ENCODE peak calls at places on chromosomes 5 and 9, in seven cellular contexts. One of them, this sample, is unnamed.

GRCh38 chr5:99621772-99622681 is 693.2 kb upstream of the CHD1 start:
- DNase-seq in fibroblast of lung: no peak
- DNase-seq in CD8-positive, alpha-beta T cell: no peak
- DNase-seq in fibroblast of mammary gland: no peak
- DNase-seq in lower lobe of right lung: no peak
- DNase-seq in cardiac fibroblast: no peak
- DNase-seq in bronchial epithelial cell: no peak
- DNase-seq in this sample: no peak

GRCh38 chr5:104241051-104241450 is 678.5 kb upstream of the NUDT12 start:
- DNase-seq in fibroblast of lung: peak
- DNase-seq in CD8-positive, alpha-beta T cell: no peak
- DNase-seq in fibroblast of mammary gland: no peak
- DNase-seq in lower lobe of right lung: no peak
- DNase-seq in cardiac fibroblast: peak
- DNase-seq in bronchial epithelial cell: no peak
- DNase-seq in this sample: peak

GRCh38 chr5:1380011-1380817 is 35.3 kb upstream of the CLPTM1L start:
- DNase-seq in fibroblast of lung: peak
- DNase-seq in CD8-positive, alpha-beta T cell: peak
- DNase-seq in fibroblast of mammary gland: peak
- DNase-seq in lower lobe of right lung: peak
- DNase-seq in cardiac fibroblast: peak
- DNase-seq in bronchial epithelial cell: no peak
- DNase-seq in this sample: no peak

GRCh38 chr9:129624168-129624759 is 1.7 kb upstream of the NTMT1 start:
- DNase-seq in fibroblast of lung: no peak
- DNase-seq in CD8-positive, alpha-beta T cell: peak
- DNase-seq in fibroblast of mammary gland: peak
- DNase-seq in lower lobe of right lung: no peak
- DNase-seq in cardiac fibroblast: peak
- DNase-seq in bronchial epithelial cell: peak
- DNase-seq in this sample: peak

GRCh38 chr5:109028608-109029299 is 281.1 kb downstream of the FER start:
- DNase-seq in fibroblast of lung: no peak
- DNase-seq in CD8-positive, alpha-beta T cell: no peak
- DNase-seq in fibroblast of mammary gland: peak
- DNase-seq in lower lobe of right lung: no peak
- DNase-seq in cardiac fibroblast: no peak
- DNase-seq in bronchial epithelial cell: no peak
- DNase-seq in this sample: no peak

GRCh38 chr5:65292196-65292595 is 189.5 kb downstream of the ADAMTS6 start:
- DNase-seq in fibroblast of lung: peak
- DNase-seq in CD8-positive, alpha-beta T cell: no peak
- DNase-seq in fibroblast of mammary gland: no peak
- DNase-seq in lower lobe of right lung: no peak
- DNase-seq in cardiac fibroblast: peak
- DNase-seq in bronchial epithelial cell: no peak
- DNase-seq in this sample: no peak

GRCh38 chr5:61706751-61707150 is 374.7 kb downstream of the ZSWIM6 start:
- DNase-seq in fibroblast of lung: no peak
- DNase-seq in CD8-positive, alpha-beta T cell: no peak
- DNase-seq in fibroblast of mammary gland: no peak
- DNase-seq in lower lobe of right lung: no peak
- DNase-seq in cardiac fibroblast: no peak
- DNase-seq in bronchial epithelial cell: no peak
- DNase-seq in this sample: no peak

GRCh38 chr9:129497064-129497836 is 123.7 kb downstream of the C9orf50 start:
- DNase-seq in fibroblast of lung: peak
- DNase-seq in CD8-positive, alpha-beta T cell: no peak
- DNase-seq in fibroblast of mammary gland: no peak
- DNase-seq in lower lobe of right lung: no peak
- DNase-seq in cardiac fibroblast: no peak
- DNase-seq in bronchial epithelial cell: no peak
- DNase-seq in this sample: no peak

GRCh38 chr5:128213340-128213739 is 129.8 kb downstream of the SLC12A2 start:
- DNase-seq in fibroblast of lung: peak
- DNase-seq in CD8-positive, alpha-beta T cell: no peak
- DNase-seq in fibroblast of mammary gland: peak
- DNase-seq in lower lobe of right lung: no peak
- DNase-seq in cardiac fibroblast: peak
- DNase-seq in bronchial epithelial cell: peak
- DNase-seq in this sample: peak

GRCh38 chr5:176542135-176542595 is 5.0 kb upstream of the RNF44 start:
- DNase-seq in fibroblast of lung: no peak
- DNase-seq in CD8-positive, alpha-beta T cell: peak
- DNase-seq in fibroblast of mammary gland: no peak
- DNase-seq in lower lobe of right lung: no peak
- DNase-seq in cardiac fibroblast: no peak
- DNase-seq in bronchial epithelial cell: no peak
- DNase-seq in this sample: no peak

GRCh38 chr5:73647721-73648120 is 21.7 kb downstream of the ARHGEF28 start:
- DNase-seq in fibroblast of lung: no peak
- DNase-seq in CD8-positive, alpha-beta T cell: no peak
- DNase-seq in fibroblast of mammary gland: no peak
- DNase-seq in lower lobe of right lung: no peak
- DNase-seq in cardiac fibroblast: no peak
- DNase-seq in bronchial epithelial cell: no peak
- DNase-seq in this sample: no peak

GRCh38 chr5:107340631-107341030 is 330.1 kb downstream of the EFNA5 start:
- DNase-seq in fibroblast of lung: no peak
- DNase-seq in CD8-positive, alpha-beta T cell: no peak
- DNase-seq in fibroblast of mammary gland: no peak
- DNase-seq in lower lobe of right lung: no peak
- DNase-seq in cardiac fibroblast: no peak
- DNase-seq in bronchial epithelial cell: peak
- DNase-seq in this sample: no peak

GRCh38 chr9:16718952-16719351 is 151.5 kb downstream of the BNC2 start:
- DNase-seq in fibroblast of lung: peak
- DNase-seq in CD8-positive, alpha-beta T cell: no peak
- DNase-seq in fibroblast of mammary gland: peak
- DNase-seq in lower lobe of right lung: no peak
- DNase-seq in cardiac fibroblast: no peak
- DNase-seq in bronchial epithelial cell: no peak
- DNase-seq in this sample: no peak

GRCh38 chr5:16863380-16864007 is 72.6 kb downstream of the MYO10 start:
- DNase-seq in fibroblast of lung: no peak
- DNase-seq in CD8-positive, alpha-beta T cell: no peak
- DNase-seq in fibroblast of mammary gland: no peak
- DNase-seq in lower lobe of right lung: peak
- DNase-seq in cardiac fibroblast: no peak
- DNase-seq in bronchial epithelial cell: no peak
- DNase-seq in this sample: no peak

GRCh38 chr5:13477118-13477737 is 467.3 kb downstream of the DNAH5 start:
- DNase-seq in fibroblast of lung: peak
- DNase-seq in CD8-positive, alpha-beta T cell: no peak
- DNase-seq in fibroblast of mammary gland: peak
- DNase-seq in lower lobe of right lung: no peak
- DNase-seq in cardiac fibroblast: no peak
- DNase-seq in bronchial epithelial cell: peak
- DNase-seq in this sample: peak

GRCh38 chr5:67581203-67581602 is 384.6 kb upstream of the CD180 start:
- DNase-seq in fibroblast of lung: peak
- DNase-seq in CD8-positive, alpha-beta T cell: no peak
- DNase-seq in fibroblast of mammary gland: peak
- DNase-seq in lower lobe of right lung: no peak
- DNase-seq in cardiac fibroblast: no peak
- DNase-seq in bronchial epithelial cell: peak
- DNase-seq in this sample: peak

GRCh38 chr9:136545065-136545965 is 533 bp downstream of the NOTCH1 start:
- DNase-seq in fibroblast of lung: no peak
- DNase-seq in CD8-positive, alpha-beta T cell: no peak
- DNase-seq in fibroblast of mammary gland: no peak
- DNase-seq in lower lobe of right lung: no peak
- DNase-seq in cardiac fibroblast: no peak
- DNase-seq in bronchial epithelial cell: no peak
- DNase-seq in this sample: no peak

GRCh38 chr5:58849995-58850667 is 267.3 kb downstream of the RAB3C start:
- DNase-seq in fibroblast of lung: peak
- DNase-seq in CD8-positive, alpha-beta T cell: no peak
- DNase-seq in fibroblast of mammary gland: peak
- DNase-seq in lower lobe of right lung: peak
- DNase-seq in cardiac fibroblast: peak
- DNase-seq in bronchial epithelial cell: peak
- DNase-seq in this sample: peak

GRCh38 chr5:176441921-176442323 is 6.3 kb upstream of the FAF2 start:
- DNase-seq in fibroblast of lung: peak
- DNase-seq in CD8-positive, alpha-beta T cell: no peak
- DNase-seq in fibroblast of mammary gland: peak
- DNase-seq in lower lobe of right lung: no peak
- DNase-seq in cardiac fibroblast: peak
- DNase-seq in bronchial epithelial cell: peak
- DNase-seq in this sample: no peak

GRCh38 chr5:33401482-33402390 is 39.0 kb upstream of the TARS1 start:
- DNase-seq in fibroblast of lung: peak
- DNase-seq in CD8-positive, alpha-beta T cell: no peak
- DNase-seq in fibroblast of mammary gland: peak
- DNase-seq in lower lobe of right lung: no peak
- DNase-seq in cardiac fibroblast: peak
- DNase-seq in bronchial epithelial cell: peak
- DNase-seq in this sample: peak
- H3K4me3 ChIP-seq in fibroblast of lung: no peak
- H3K4me3 ChIP-seq in CD8-positive, alpha-beta T cell: no peak
- H3K4me3 ChIP-seq in fibroblast of mammary gland: no peak
- H3K4me3 ChIP-seq in lower lobe of right lung: no peak
- H3K4me3 ChIP-seq in cardiac fibroblast: no peak
- H3K4me3 ChIP-seq in bronchial epithelial cell: no peak
- H3K4me3 ChIP-seq in this sample: no peak

GRCh38 chr9:33318781-33319180 is 28.5 kb downstream of the NFX1 start:
- DNase-seq in fibroblast of lung: no peak
- DNase-seq in CD8-positive, alpha-beta T cell: no peak
- DNase-seq in fibroblast of mammary gland: no peak
- DNase-seq in lower lobe of right lung: no peak
- DNase-seq in cardiac fibroblast: no peak
- DNase-seq in bronchial epithelial cell: no peak
- DNase-seq in this sample: no peak
- TF ChIP-seq CTCF in fibroblast of lung: no peak
- TF ChIP-seq CTCF in CD8-positive, alpha-beta T cell: no peak
- TF ChIP-seq CTCF in fibroblast of mammary gland: no peak
- TF ChIP-seq CTCF in lower lobe of right lung: no peak
- TF ChIP-seq CTCF in cardiac fibroblast: no peak
- TF ChIP-seq CTCF in bronchial epithelial cell: no peak
- TF ChIP-seq CTCF in this sample: no peak

GRCh38 chr5:141558150-141558549 is 60.6 kb downstream of the DIAPH1 start:
- DNase-seq in fibroblast of lung: peak
- DNase-seq in CD8-positive, alpha-beta T cell: no peak
- DNase-seq in fibroblast of mammary gland: peak
- DNase-seq in lower lobe of right lung: no peak
- DNase-seq in cardiac fibroblast: peak
- DNase-seq in bronchial epithelial cell: peak
- DNase-seq in this sample: no peak

GRCh38 chr5:141560141-141560540 is 58.7 kb downstream of the DIAPH1 start:
- DNase-seq in fibroblast of lung: peak
- DNase-seq in CD8-positive, alpha-beta T cell: no peak
- DNase-seq in fibroblast of mammary gland: peak
- DNase-seq in lower lobe of right lung: no peak
- DNase-seq in cardiac fibroblast: peak
- DNase-seq in bronchial epithelial cell: peak
- DNase-seq in this sample: no peak

GRCh38 chr5:141557681-141558136 is 61.1 kb downstream of the DIAPH1 start:
- DNase-seq in fibroblast of lung: peak
- DNase-seq in CD8-positive, alpha-beta T cell: peak
- DNase-seq in fibroblast of mammary gland: peak
- DNase-seq in lower lobe of right lung: peak
- DNase-seq in cardiac fibroblast: peak
- DNase-seq in bronchial epithelial cell: peak
- DNase-seq in this sample: peak

GRCh38 chr5:141559481-141559880 is 59.3 kb downstream of the DIAPH1 start:
- DNase-seq in fibroblast of lung: peak
- DNase-seq in CD8-positive, alpha-beta T cell: no peak
- DNase-seq in fibroblast of mammary gland: peak
- DNase-seq in lower lobe of right lung: no peak
- DNase-seq in cardiac fibroblast: peak
- DNase-seq in bronchial epithelial cell: peak
- DNase-seq in this sample: peak

DNA sequence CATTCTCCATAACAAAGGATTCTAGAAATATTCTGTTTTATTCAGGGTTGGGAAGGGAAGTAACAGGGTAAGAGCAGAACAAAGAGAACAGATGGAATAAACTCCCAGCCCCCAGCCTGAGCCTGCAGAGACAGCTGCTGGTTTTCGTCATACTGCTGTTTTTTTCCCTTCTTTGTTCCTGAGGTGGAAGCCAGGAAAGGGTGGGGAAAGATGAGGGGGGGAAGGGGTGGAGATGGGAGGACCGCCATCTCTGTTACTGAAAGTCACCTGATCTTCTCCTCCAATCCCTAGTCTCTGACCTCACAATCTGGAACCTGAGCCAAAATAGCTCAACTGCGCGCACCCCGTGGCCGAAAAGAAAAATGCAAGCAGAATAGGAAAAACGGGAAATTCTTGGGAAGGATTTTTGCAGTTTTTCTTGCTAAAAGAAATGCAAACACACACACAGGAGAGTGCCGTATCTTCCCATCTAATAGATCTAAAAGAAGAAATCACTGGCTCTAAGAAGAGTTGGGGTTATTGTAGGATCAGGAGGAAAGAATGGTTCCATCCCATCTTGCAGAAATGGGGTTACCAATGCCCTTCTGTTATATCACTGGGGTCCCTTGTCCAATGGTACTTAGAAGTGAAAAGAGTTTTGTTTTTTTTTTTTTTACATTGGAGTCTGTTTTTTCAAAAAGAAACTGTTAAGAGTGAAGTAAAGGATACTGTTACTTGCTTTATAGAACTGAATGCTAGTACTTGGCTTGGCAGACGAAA is 57.9 kb downstream of the DIAPH1 start:
- DNase-seq in fibroblast of lung: peak
- DNase-seq in CD8-positive, alpha-beta T cell: no peak
- DNase-seq in fibroblast of mammary gland: peak
- DNase-seq in lower lobe of right lung: peak
- DNase-seq in cardiac fibroblast: peak
- DNase-seq in bronchial epithelial cell: peak
- DNase-seq in this sample: peak
- H3K4me3 ChIP-seq in fibroblast of lung: no peak
- H3K4me3 ChIP-seq in CD8-positive, alpha-beta T cell: no peak
- H3K4me3 ChIP-seq in fibroblast of mammary gland: no peak
- H3K4me3 ChIP-seq in lower lobe of right lung: no peak
- H3K4me3 ChIP-seq in cardiac fibroblast: no peak
- H3K4me3 ChIP-seq in bronchial epithelial cell: no peak
- H3K4me3 ChIP-seq in this sample: no peak

DNA sequence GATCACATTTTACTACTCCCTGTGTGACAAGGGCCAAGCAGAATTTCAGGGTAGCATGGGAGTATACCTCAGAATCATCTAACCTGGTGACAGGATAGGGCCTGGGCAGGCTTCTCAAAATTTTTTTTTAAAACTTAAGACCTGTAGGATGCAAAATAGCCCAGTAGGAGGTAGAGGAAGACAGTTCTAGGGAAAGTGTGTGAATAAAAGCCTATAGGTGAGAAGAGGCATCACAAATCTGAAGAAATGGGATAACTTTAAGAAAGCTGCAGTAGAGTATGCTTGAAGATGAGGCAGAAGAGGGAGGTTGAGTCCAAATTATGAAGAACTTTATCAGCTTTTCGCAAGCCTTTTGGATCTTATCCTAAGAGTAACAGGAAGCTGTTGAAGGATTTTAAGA is 32.3 kb downstream of the CNTRL start:
- DNase-seq in fibroblast of lung: no peak
- DNase-seq in CD8-positive, alpha-beta T cell: no peak
- DNase-seq in fibroblast of mammary gland: no peak
- DNase-seq in lower lobe of right lung: no peak
- DNase-seq in cardiac fibroblast: peak
- DNase-seq in bronchial epithelial cell: peak
- DNase-seq in this sample: no peak
- TF ChIP-seq CTCF in fibroblast of lung: no peak
- TF ChIP-seq CTCF in CD8-positive, alpha-beta T cell: peak
- TF ChIP-seq CTCF in fibroblast of mammary gland: no peak
- TF ChIP-seq CTCF in lower lobe of right lung: no peak
- TF ChIP-seq CTCF in cardiac fibroblast: peak
- TF ChIP-seq CTCF in bronchial epithelial cell: peak
- TF ChIP-seq CTCF in this sample: no peak